ENCODE peak calls at places on chromosome 17, in five cellular contexts. I, J, U, D and T are unnamed samples.

GRCh38 chr17:70539172-70539924 is 370.0 kb downstream of the KCNJ2 start:
- DNase-seq in J (no peak), U (no peak), D (no peak), I (no peak), T (no peak)

GRCh38 chr17:16215965-16216316 is 607 bp upstream of the NCOR1 start:
- DNase-seq in U (no peak), D (no peak), I (no peak), J (no peak), T (peak)

GRCh38 chr17:47660064-47660492 is 10.4 kb downstream of the KPNB1 start:
- DNase-seq in I (no peak), U (no peak), D (no peak), J (peak), T (no peak)

GRCh38 chr17:80703109-80703508 is 158.5 kb downstream of the RPTOR start:
- DNase-seq in D (no peak), U (no peak), I (no peak), J (peak), T (no peak)

GRCh38 chr17:64126918-64127317 is 3.0 kb downstream of the ERN1 start:
- DNase-seq in I (no peak), D (peak), U (no peak), J (no peak), T (no peak)

GRCh38 chr17:18014006-18014405 is 25.0 kb downstream of the ATPAF2 start:
- DNase-seq in D (no peak), U (no peak), I (no peak), J (no peak), T (no peak)

GRCh38 chr17:45332989-45333701 is 16.3 kb upstream of the MAP3K14 start:
- DNase-seq in D (peak), I (no peak), J (peak), U (no peak), T (peak)

GRCh38 chr17:28907709-28908475 is 5.0 kb upstream of the DHRS13 start:
- DNase-seq in D (no peak), J (no peak), U (no peak), I (no peak), T (no peak)

GRCh38 chr17:7836596-7837374 is 2.8 kb downstream of the KDM6B start:
- DNase-seq in J (peak), D (peak), U (peak), I (peak), T (peak)

GRCh38 chr17:10558049-10558448 is 8.6 kb upstream of the MYH2 start:
- DNase-seq in U (no peak), D (no peak), I (no peak), J (no peak), T (no peak)

GRCh38 chr17:79843917-79844815 is 4.9 kb upstream of the CBX4 start:
- DNase-seq in D (peak), U (peak), J (peak), I (no peak), T (no peak)

GRCh38 chr17:31550389-31551056 is 159.0 kb downstream of the RAB11FIP4 start:
- DNase-seq in I (no peak), J (no peak), D (peak), U (no peak), T (no peak)

GRCh38 chr17:79988163-79988971 is 47.3 kb downstream of the TBC1D16 start:
- DNase-seq in U (no peak), D (peak), J (no peak), I (no peak), T (no peak)

GRCh38 chr17:46191332-46192210 is 1.7 kb downstream of the KANSL1 start:
- DNase-seq in J (peak), I (no peak), D (peak), U (peak), T (no peak)

GRCh38 chr17:66432996-66433556 is 130.7 kb downstream of the PRKCA start:
- DNase-seq in J (no peak), U (no peak), D (peak), I (no peak), T (no peak)

GRCh38 chr17:60971515-60972369 is 294.1 kb downstream of the BCAS3 start:
- DNase-seq in J (peak), D (peak), U (peak), I (no peak), T (no peak)

GRCh38 chr17:1645207-1646171 is at the start of gene SCARF1:
- DNase-seq in I (no peak), U (no peak), D (no peak), J (no peak), T (no peak)

GRCh38 chr17:67280279-67280678 is 35.3 kb upstream of the HELZ start:
- DNase-seq in D (peak), I (peak), J (no peak), U (no peak), T (no peak)

GRCh38 chr17:6831662-6832263 is at the start of gene TEKT1:
- DNase-seq in U (peak), I (peak), J (peak), D (peak), T (peak)

GRCh38 chr17:32912218-32912897 is 15.6 kb upstream of the TMEM98 start:
- DNase-seq in I (no peak), U (peak), J (no peak), D (peak), T (no peak)

GRCh38 chr17:74432484-74433391 is 850 bp downstream of the GPRC5C start:
- DNase-seq in U (peak), J (no peak), I (no peak), D (no peak), T (no peak)

GRCh38 chr17:74433421-74434121 is 1.7 kb downstream of the GPRC5C start:
- DNase-seq in I (no peak), D (no peak), U (no peak), J (no peak), T (no peak)

GRCh38 chr17:74430385-74430705 is 1.5 kb upstream of the GPRC5C start:
- DNase-seq in J (no peak), U (no peak), I (no peak), D (no peak), T (no peak)

GRCh38 chr17:74430706-74431567 is 951 bp upstream of the GPRC5C start:
- DNase-seq in D (peak), U (peak), J (peak), I (peak), T (no peak)

DNA sequence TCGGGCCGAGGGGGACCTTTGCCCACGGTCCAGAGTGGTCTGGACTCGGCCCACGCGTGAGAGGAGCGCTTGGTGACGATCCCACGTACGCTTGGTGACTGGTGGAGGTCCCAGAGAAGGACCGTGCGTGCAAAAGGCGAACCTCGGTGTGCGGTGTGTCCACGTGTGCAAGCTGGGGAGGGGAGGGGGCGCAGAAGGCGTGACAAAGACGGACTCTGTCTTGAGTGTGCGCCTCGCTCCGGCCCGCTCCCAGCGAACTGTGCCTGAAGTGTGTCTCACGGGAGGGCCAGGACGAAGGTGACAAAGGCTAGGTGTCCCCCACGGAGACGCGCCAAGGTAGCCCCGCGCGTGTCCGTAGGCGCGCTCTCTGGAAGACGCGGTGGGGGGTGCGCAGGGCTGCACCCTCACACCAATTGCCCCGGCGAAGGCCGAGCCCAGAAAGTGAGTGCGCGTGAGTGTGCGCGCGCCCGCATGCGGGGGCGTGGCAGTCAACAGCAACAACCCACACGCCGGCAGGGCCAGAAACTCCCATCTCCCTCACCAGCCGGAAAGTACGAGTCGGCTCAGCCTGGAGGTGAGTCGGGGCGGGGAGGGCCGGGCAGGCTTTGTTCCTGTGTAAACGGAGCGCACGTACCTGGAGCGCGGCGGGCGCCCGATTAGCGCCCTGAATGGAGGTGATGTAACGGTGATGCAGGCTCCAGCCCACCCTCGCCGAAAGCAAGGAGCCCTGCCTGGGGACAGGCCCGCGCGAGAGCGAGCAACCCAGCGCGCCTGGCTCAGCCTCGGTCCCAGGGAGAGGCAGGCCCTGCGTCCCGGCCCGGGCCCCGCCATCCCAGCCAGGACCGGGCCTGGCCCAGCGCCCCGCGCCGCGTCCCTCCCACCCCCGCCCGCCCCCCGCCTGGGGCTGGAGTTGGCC is at the start of gene GPRC5C:
- DNase-seq in I (peak), J (peak), U (peak), D (peak), T (no peak)
- TF ChIP-seq CTCF in I (no peak), J (no peak), U (no peak), D (no peak), T (no peak)

DNA sequence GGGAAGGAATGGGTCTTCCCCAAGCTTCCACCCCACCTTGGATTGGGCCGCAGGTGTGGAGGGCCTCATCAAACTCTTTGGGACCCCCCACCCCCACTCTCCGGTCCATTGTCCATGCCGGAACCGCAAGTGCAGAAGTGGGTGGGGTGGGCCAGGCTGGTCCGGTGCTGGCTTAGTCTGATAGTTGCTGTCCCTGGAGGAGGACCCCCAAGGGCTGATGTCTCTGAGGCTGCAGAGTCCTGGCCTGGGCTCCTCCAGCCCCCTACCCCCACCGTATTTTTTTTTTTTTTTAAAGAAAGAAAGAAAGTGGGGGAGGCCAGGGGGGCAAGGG is 7.1 kb upstream of the ATXN7L3 start:
- DNase-seq in D (no peak), I (no peak), J (no peak), U (no peak), T (no peak)
- TF ChIP-seq CTCF in D (no peak), I (no peak), J (no peak), U (no peak), T (peak)

DNA sequence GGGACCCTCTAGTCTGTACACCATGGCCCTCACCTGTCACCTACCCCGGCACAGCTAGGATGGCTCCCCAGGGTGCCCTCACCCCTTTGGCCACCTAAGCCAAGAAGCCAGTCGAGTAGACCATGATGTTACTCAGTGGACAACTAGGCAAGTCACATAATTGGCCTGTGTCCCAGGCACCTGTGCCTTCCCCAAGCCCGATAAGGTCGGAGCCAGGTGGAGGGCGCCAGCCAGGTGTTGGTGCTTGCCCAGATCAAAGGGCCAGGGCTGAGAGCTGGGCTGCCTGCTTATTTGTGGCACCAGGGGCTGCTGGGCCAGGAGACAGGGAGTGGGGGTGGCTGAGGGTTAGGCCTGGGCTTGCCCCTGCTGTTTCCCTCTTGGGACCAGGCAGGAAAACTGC is 16.8 kb downstream of the SPNS2 start:
- DNase-seq in I (no peak), J (no peak), U (no peak), D (no peak), T (no peak)
- TF ChIP-seq CTCF in I (no peak), J (no peak), U (no peak), D (no peak), T (no peak)

GRCh38 chr17:39578272-39578671 is 29.4 kb downstream of the NEUROD2 start:
- DNase-seq in I (no peak), D (no peak), J (no peak), U (no peak), T (no peak)

GRCh38 chr17:39580082-39580468 is 27.6 kb downstream of the NEUROD2 start:
- DNase-seq in I (no peak), U (no peak), D (no peak), J (no peak), T (no peak)

GRCh38 chr17:39579318-39580081 is 28.2 kb downstream of the NEUROD2 start:
- DNase-seq in I (no peak), D (no peak), U (no peak), J (no peak), T (no peak)

GRCh38 chr17:39573447-39574298 is 34.0 kb downstream of the NEUROD2 start:
- DNase-seq in I (peak), D (peak), J (peak), U (peak), T (no peak)

DNA sequence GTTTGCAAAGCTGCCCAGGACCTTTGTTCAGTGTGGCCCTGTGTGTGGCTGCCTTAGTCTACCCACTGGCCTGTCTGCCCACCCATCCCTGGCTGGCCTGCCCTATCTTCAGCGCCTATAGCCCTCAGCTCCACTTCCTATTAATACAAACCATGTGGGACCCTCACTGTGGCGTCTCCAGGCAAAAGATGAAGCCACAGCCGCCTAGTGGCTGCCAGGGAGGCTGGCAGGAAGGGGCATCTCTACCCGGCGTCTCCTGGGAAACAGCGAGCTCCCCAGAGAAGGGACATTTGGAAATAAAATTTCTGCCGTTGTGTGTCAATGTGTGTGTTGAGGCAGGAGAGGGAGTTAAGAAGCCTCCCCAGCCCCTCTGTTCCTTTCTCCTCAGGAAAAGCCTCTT is 31.5 kb downstream of the NEUROD2 start:
- DNase-seq in D (no peak), J (no peak), I (no peak), U (no peak), T (no peak)
- TF ChIP-seq CTCF in D (peak), J (peak), I (no peak), U (peak), T (peak)